ENCODE peak calls at places on chromosome 11, in eight cellular contexts. One of them, this sample, is unnamed.

GRCh38 chr11:65156926-65157325 is 13.1 kb upstream of the SPDYC start:
- DNase-seq in body of pancreas: no peak
- DNase-seq in neuronal stem cell: no peak
- DNase-seq in left ventricle myocardium inferior: no peak
- DNase-seq in aorta: no peak
- DNase-seq in spleen: peak
- DNase-seq in upper lobe of right lung: no peak
- DNase-seq in cardiac muscle cell: no peak
- DNase-seq in this sample: no peak

GRCh38 chr11:395866-396265 is 1.9 kb downstream of the PKP3 start:
- DNase-seq in body of pancreas: no peak
- DNase-seq in neuronal stem cell: no peak
- DNase-seq in left ventricle myocardium inferior: no peak
- DNase-seq in aorta: no peak
- DNase-seq in spleen: no peak
- DNase-seq in upper lobe of right lung: no peak
- DNase-seq in cardiac muscle cell: no peak
- DNase-seq in this sample: no peak

GRCh38 chr11:1047576-1048156 is 11.1 kb upstream of the MUC6 start:
- DNase-seq in body of pancreas: no peak
- DNase-seq in neuronal stem cell: no peak
- DNase-seq in left ventricle myocardium inferior: no peak
- DNase-seq in aorta: no peak
- DNase-seq in spleen: peak
- DNase-seq in upper lobe of right lung: peak
- DNase-seq in cardiac muscle cell: no peak
- DNase-seq in this sample: no peak

GRCh38 chr11:36586543-36586942 is 7.8 kb upstream of the IFTAP start:
- DNase-seq in body of pancreas: no peak
- DNase-seq in neuronal stem cell: no peak
- DNase-seq in left ventricle myocardium inferior: no peak
- DNase-seq in aorta: no peak
- DNase-seq in spleen: no peak
- DNase-seq in upper lobe of right lung: no peak
- DNase-seq in cardiac muscle cell: no peak
- DNase-seq in this sample: no peak

GRCh38 chr11:96105197-96105895 is 181.4 kb upstream of the MTMR2 start:
- DNase-seq in body of pancreas: no peak
- DNase-seq in neuronal stem cell: no peak
- DNase-seq in left ventricle myocardium inferior: no peak
- DNase-seq in aorta: no peak
- DNase-seq in spleen: no peak
- DNase-seq in upper lobe of right lung: no peak
- DNase-seq in cardiac muscle cell: peak
- DNase-seq in this sample: no peak

GRCh38 chr11:104570088-104570701 is 328.1 kb downstream of the CASP12 start:
- DNase-seq in body of pancreas: no peak
- DNase-seq in neuronal stem cell: no peak
- DNase-seq in left ventricle myocardium inferior: no peak
- DNase-seq in aorta: no peak
- DNase-seq in spleen: no peak
- DNase-seq in upper lobe of right lung: no peak
- DNase-seq in cardiac muscle cell: peak
- DNase-seq in this sample: no peak

GRCh38 chr11:134584001-134584561 is 172.0 kb upstream of the B3GAT1 start:
- DNase-seq in body of pancreas: no peak
- DNase-seq in neuronal stem cell: no peak
- DNase-seq in left ventricle myocardium inferior: no peak
- DNase-seq in aorta: peak
- DNase-seq in spleen: no peak
- DNase-seq in upper lobe of right lung: peak
- DNase-seq in cardiac muscle cell: no peak
- DNase-seq in this sample: no peak

GRCh38 chr11:101516546-101516945 is 67.3 kb downstream of the TRPC6 start:
- DNase-seq in body of pancreas: no peak
- DNase-seq in neuronal stem cell: no peak
- DNase-seq in left ventricle myocardium inferior: no peak
- DNase-seq in aorta: no peak
- DNase-seq in spleen: no peak
- DNase-seq in upper lobe of right lung: no peak
- DNase-seq in cardiac muscle cell: no peak
- DNase-seq in this sample: no peak

GRCh38 chr11:60251485-60252207 is 8.7 kb upstream of the MS4A4E start:
- DNase-seq in body of pancreas: peak
- DNase-seq in neuronal stem cell: peak
- DNase-seq in left ventricle myocardium inferior: no peak
- DNase-seq in aorta: no peak
- DNase-seq in spleen: no peak
- DNase-seq in upper lobe of right lung: no peak
- DNase-seq in cardiac muscle cell: peak
- DNase-seq in this sample: no peak

GRCh38 chr11:131486100-131486499 is 115.7 kb downstream of the NTM start:
- DNase-seq in body of pancreas: no peak
- DNase-seq in neuronal stem cell: no peak
- DNase-seq in left ventricle myocardium inferior: no peak
- DNase-seq in aorta: no peak
- DNase-seq in spleen: no peak
- DNase-seq in upper lobe of right lung: no peak
- DNase-seq in cardiac muscle cell: peak
- DNase-seq in this sample: no peak

GRCh38 chr11:72123117-72123653 is 10.7 kb upstream of the ANAPC15 start:
- DNase-seq in body of pancreas: no peak
- DNase-seq in neuronal stem cell: no peak
- DNase-seq in left ventricle myocardium inferior: no peak
- DNase-seq in aorta: no peak
- DNase-seq in spleen: no peak
- DNase-seq in upper lobe of right lung: no peak
- DNase-seq in cardiac muscle cell: no peak
- DNase-seq in this sample: no peak

GRCh38 chr11:117061256-117061655 is 37.0 kb downstream of the SIK3 start:
- DNase-seq in body of pancreas: no peak
- DNase-seq in neuronal stem cell: no peak
- DNase-seq in left ventricle myocardium inferior: no peak
- DNase-seq in aorta: no peak
- DNase-seq in spleen: no peak
- DNase-seq in upper lobe of right lung: no peak
- DNase-seq in cardiac muscle cell: no peak
- DNase-seq in this sample: no peak

GRCh38 chr11:111586305-111586915 is 15.8 kb upstream of the SIK2 start:
- DNase-seq in body of pancreas: peak
- DNase-seq in neuronal stem cell: no peak
- DNase-seq in left ventricle myocardium inferior: no peak
- DNase-seq in aorta: no peak
- DNase-seq in spleen: no peak
- DNase-seq in upper lobe of right lung: no peak
- DNase-seq in cardiac muscle cell: peak
- DNase-seq in this sample: no peak

GRCh38 chr11:13965337-13965736 is 2.8 kb downstream of the SPON1 start:
- DNase-seq in body of pancreas: no peak
- DNase-seq in neuronal stem cell: no peak
- DNase-seq in left ventricle myocardium inferior: no peak
- DNase-seq in aorta: no peak
- DNase-seq in spleen: no peak
- DNase-seq in upper lobe of right lung: no peak
- DNase-seq in cardiac muscle cell: no peak
- DNase-seq in this sample: no peak

GRCh38 chr11:74001822-74002286 is 7.0 kb downstream of the UCP3 start:
- DNase-seq in body of pancreas: no peak
- DNase-seq in neuronal stem cell: no peak
- DNase-seq in left ventricle myocardium inferior: no peak
- DNase-seq in aorta: peak
- DNase-seq in spleen: peak
- DNase-seq in upper lobe of right lung: no peak
- DNase-seq in cardiac muscle cell: no peak
- DNase-seq in this sample: no peak

GRCh38 chr11:115469361-115469760 is 34.9 kb downstream of the CADM1 start:
- DNase-seq in body of pancreas: no peak
- DNase-seq in neuronal stem cell: no peak
- DNase-seq in left ventricle myocardium inferior: no peak
- DNase-seq in aorta: no peak
- DNase-seq in spleen: no peak
- DNase-seq in upper lobe of right lung: no peak
- DNase-seq in cardiac muscle cell: no peak
- DNase-seq in this sample: no peak

GRCh38 chr11:2314136-2314524 is 12.3 kb downstream of the TSPAN32 start:
- DNase-seq in body of pancreas: no peak
- DNase-seq in neuronal stem cell: no peak
- DNase-seq in left ventricle myocardium inferior: no peak
- DNase-seq in aorta: peak
- DNase-seq in spleen: peak
- DNase-seq in upper lobe of right lung: peak
- DNase-seq in cardiac muscle cell: no peak
- DNase-seq in this sample: no peak
- H3K27ac ChIP-seq in body of pancreas: no peak
- H3K27ac ChIP-seq in neuronal stem cell: no peak
- H3K27ac ChIP-seq in left ventricle myocardium inferior: peak
- H3K27ac ChIP-seq in aorta: peak
- H3K27ac ChIP-seq in spleen: peak
- H3K27ac ChIP-seq in upper lobe of right lung: peak
- H3K27ac ChIP-seq in cardiac muscle cell: peak
- H3K27ac ChIP-seq in this sample: peak

GRCh38 chr11:118530180-118530682 is 761 bp upstream of the TMEM25 start:
- DNase-seq in body of pancreas: peak
- DNase-seq in neuronal stem cell: no peak
- DNase-seq in left ventricle myocardium inferior: no peak
- DNase-seq in aorta: no peak
- DNase-seq in spleen: no peak
- DNase-seq in upper lobe of right lung: peak
- DNase-seq in cardiac muscle cell: no peak
- DNase-seq in this sample: no peak

GRCh38 chr11:118530683-118531596 is at the start of gene TMEM25:
- DNase-seq in body of pancreas: peak
- DNase-seq in neuronal stem cell: peak
- DNase-seq in left ventricle myocardium inferior: peak
- DNase-seq in aorta: peak
- DNase-seq in spleen: peak
- DNase-seq in upper lobe of right lung: peak
- DNase-seq in cardiac muscle cell: peak
- DNase-seq in this sample: peak

GRCh38 chr11:118532852-118533768 is 2.1 kb downstream of the TMEM25 start:
- DNase-seq in body of pancreas: no peak
- DNase-seq in neuronal stem cell: no peak
- DNase-seq in left ventricle myocardium inferior: no peak
- DNase-seq in aorta: no peak
- DNase-seq in spleen: no peak
- DNase-seq in upper lobe of right lung: no peak
- DNase-seq in cardiac muscle cell: no peak
- DNase-seq in this sample: no peak

GRCh38 chr11:118532091-118532490 is 1.1 kb downstream of the TMEM25 start:
- DNase-seq in body of pancreas: no peak
- DNase-seq in neuronal stem cell: no peak
- DNase-seq in left ventricle myocardium inferior: no peak
- DNase-seq in aorta: no peak
- DNase-seq in spleen: no peak
- DNase-seq in upper lobe of right lung: no peak
- DNase-seq in cardiac muscle cell: no peak
- DNase-seq in this sample: no peak

GRCh38 chr11:118531597-118532084 is 649 bp downstream of the TMEM25 start:
- DNase-seq in body of pancreas: no peak
- DNase-seq in neuronal stem cell: no peak
- DNase-seq in left ventricle myocardium inferior: no peak
- DNase-seq in aorta: no peak
- DNase-seq in spleen: no peak
- DNase-seq in upper lobe of right lung: no peak
- DNase-seq in cardiac muscle cell: no peak
- DNase-seq in this sample: peak
- H3K27ac ChIP-seq in body of pancreas: no peak
- H3K27ac ChIP-seq in neuronal stem cell: peak
- H3K27ac ChIP-seq in left ventricle myocardium inferior: peak
- H3K27ac ChIP-seq in aorta: no peak
- H3K27ac ChIP-seq in spleen: no peak
- H3K27ac ChIP-seq in upper lobe of right lung: peak
- H3K27ac ChIP-seq in cardiac muscle cell: peak
- H3K27ac ChIP-seq in this sample: peak

GRCh38 chr11:69915151-69915500 is 95.9 kb upstream of the FGF3 start:
- DNase-seq in body of pancreas: no peak
- DNase-seq in neuronal stem cell: no peak
- DNase-seq in left ventricle myocardium inferior: no peak
- DNase-seq in aorta: no peak
- DNase-seq in spleen: no peak
- DNase-seq in upper lobe of right lung: no peak
- DNase-seq in cardiac muscle cell: no peak
- DNase-seq in this sample: no peak
- H3K27ac ChIP-seq in body of pancreas: peak
- H3K27ac ChIP-seq in neuronal stem cell: no peak
- H3K27ac ChIP-seq in left ventricle myocardium inferior: peak
- H3K27ac ChIP-seq in aorta: no peak
- H3K27ac ChIP-seq in spleen: peak
- H3K27ac ChIP-seq in upper lobe of right lung: peak
- H3K27ac ChIP-seq in cardiac muscle cell: no peak
- H3K27ac ChIP-seq in this sample: no peak

DNA sequence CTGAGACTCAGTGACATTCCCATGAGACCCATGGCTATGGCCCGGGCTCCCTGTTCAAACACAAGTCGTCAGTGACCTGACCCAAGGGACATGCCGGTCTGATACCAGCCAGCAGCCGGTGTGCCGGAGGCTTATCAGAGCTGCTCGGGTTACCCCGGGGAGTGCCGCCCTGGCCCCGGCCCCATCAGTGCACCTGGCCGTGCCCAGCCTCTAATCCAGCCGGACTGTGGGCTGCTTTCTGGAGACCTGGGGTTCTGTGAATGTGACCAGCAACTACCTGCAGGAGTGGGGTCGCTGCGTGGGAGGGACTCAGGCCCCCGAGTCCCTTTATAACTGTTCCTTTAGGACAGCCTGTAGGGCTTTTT is 52.7 kb downstream of the LINC01488 start:
- DNase-seq in body of pancreas: peak
- DNase-seq in neuronal stem cell: no peak
- DNase-seq in left ventricle myocardium inferior: no peak
- DNase-seq in aorta: peak
- DNase-seq in spleen: peak
- DNase-seq in upper lobe of right lung: peak
- DNase-seq in cardiac muscle cell: no peak
- DNase-seq in this sample: no peak
- H3K27ac ChIP-seq in body of pancreas: no peak
- H3K27ac ChIP-seq in neuronal stem cell: no peak
- H3K27ac ChIP-seq in left ventricle myocardium inferior: no peak
- H3K27ac ChIP-seq in aorta: no peak
- H3K27ac ChIP-seq in spleen: no peak
- H3K27ac ChIP-seq in upper lobe of right lung: no peak
- H3K27ac ChIP-seq in cardiac muscle cell: no peak
- H3K27ac ChIP-seq in this sample: no peak

GRCh38 chr11:113314389-113315301 is at the start of gene TTC12:
- DNase-seq in body of pancreas: peak
- DNase-seq in neuronal stem cell: peak
- DNase-seq in left ventricle myocardium inferior: peak
- DNase-seq in aorta: peak
- DNase-seq in spleen: peak
- DNase-seq in upper lobe of right lung: peak
- DNase-seq in cardiac muscle cell: peak
- DNase-seq in this sample: peak
- H3K27ac ChIP-seq in body of pancreas: peak
- H3K27ac ChIP-seq in neuronal stem cell: peak
- H3K27ac ChIP-seq in left ventricle myocardium inferior: peak
- H3K27ac ChIP-seq in aorta: no peak
- H3K27ac ChIP-seq in spleen: peak
- H3K27ac ChIP-seq in upper lobe of right lung: peak
- H3K27ac ChIP-seq in cardiac muscle cell: peak
- H3K27ac ChIP-seq in this sample: peak

This sample was measured in caudate nucleus.